ENCODE peak calls at places on chromosomes 4 and X, in four cellular contexts. X is GM06990, I is WTC11, U is cardiac fibroblast. L is an unnamed sample.

GRCh38 chrX:6821730-6822129 is 286.8 kb upstream of the VCX3A start:
- DNase-seq in X (no peak), I (no peak), U (no peak), L (no peak)

GRCh38 chrX:2767631-2768455 is 16.0 kb downstream of the XG start:
- DNase-seq in X (no peak), I (peak), U (peak), L (peak)

GRCh38 chr4:96139251-96139929 is 299.5 kb downstream of the PDHA2 start:
- DNase-seq in X (no peak), I (no peak), U (no peak), L (no peak)

GRCh38 chr4:105182211-105182610 is 35.5 kb downstream of the TET2 start:
- DNase-seq in X (no peak), I (no peak), U (no peak), L (no peak)

GRCh38 chr4:2266181-2266580 is 4.3 kb upstream of the MXD4 start:
- DNase-seq in X (no peak), I (no peak), U (peak), L (no peak)

GRCh38 chrX:146054311-146054710 is 236.7 kb downstream of the SLITRK2 start:
- DNase-seq in X (no peak), I (no peak), U (no peak), L (no peak)

GRCh38 chr4:30724217-30724616 is 4.0 kb downstream of the PCDH7 start:
- DNase-seq in X (no peak), I (no peak), U (no peak), L (no peak)

GRCh38 chr4:186069734-186070133 is 778 bp downstream of the TLR3 start:
- DNase-seq in X (no peak), I (no peak), U (no peak), L (no peak)

GRCh38 chrX:13699183-13699826 is 10.4 kb downstream of the RAB9A start:
- DNase-seq in X (peak), I (no peak), U (peak), L (no peak)

GRCh38 chrX:108250654-108251579 is 159.3 kb downstream of the ATG4A start:
- DNase-seq in X (no peak), I (no peak), U (no peak), L (no peak)

DNA sequence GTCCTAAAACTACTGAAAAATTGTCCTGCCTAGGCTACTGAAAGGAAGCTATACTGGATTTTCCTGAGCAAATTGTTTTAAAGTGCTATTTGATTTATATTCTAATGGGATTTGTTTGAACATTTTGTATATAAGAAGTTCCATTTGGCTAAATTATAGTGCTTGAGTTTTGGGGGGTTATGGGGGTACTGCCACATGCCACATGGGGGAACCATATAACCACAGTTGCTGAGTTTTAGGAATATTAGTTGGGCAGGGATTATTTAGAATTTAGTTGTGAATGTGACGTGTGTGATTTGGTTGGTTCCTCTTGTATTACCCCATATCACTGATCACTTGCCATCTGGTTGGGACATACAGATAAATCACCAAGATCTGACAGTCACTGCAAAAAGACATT is 224.5 kb upstream of the TAPT1 start:
- DNase-seq in X (no peak), I (no peak), U (peak), L (no peak)
- TF ChIP-seq CTCF in X (peak), I (no peak), U (peak), L (peak)

DNA sequence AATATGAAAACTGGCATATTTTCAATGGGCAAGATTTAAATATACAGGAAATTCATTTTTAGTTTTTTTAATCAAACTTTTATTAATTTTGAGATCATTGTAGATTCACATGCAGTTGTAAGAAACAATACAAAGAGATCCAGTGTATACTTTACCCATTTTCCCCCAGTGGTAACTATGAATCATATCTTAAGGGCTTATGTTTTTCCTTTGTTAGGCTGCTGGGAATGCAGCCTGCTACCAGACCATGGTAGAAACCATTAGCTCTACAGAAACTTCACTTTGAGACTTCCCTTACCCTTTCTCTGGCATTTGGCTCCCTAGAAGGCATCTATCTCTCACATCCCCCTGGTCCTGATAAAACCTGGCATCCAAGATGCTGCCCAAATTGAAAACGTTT is 147.6 kb upstream of the EOLA2 start:
- DNase-seq in X (no peak), I (no peak), U (peak), L (peak)
- TF ChIP-seq CTCF in X (no peak), I (no peak), U (no peak), L (no peak)

GRCh38 chr4:163694385-163694784 is 199.9 kb downstream of the TMA16 start:
- DNase-seq in X (no peak), I (no peak), U (peak), L (peak)
- TF ChIP-seq CTCF in X (no peak), I (no peak), U (no peak), L (no peak)

GRCh38 chrX:137353404-137353803 is 212.5 kb upstream of the ZIC3 start:
- DNase-seq in X (no peak), I (no peak), U (no peak), L (no peak)

GRCh38 chrX:137354851-137355250 is 211.1 kb upstream of the ZIC3 start:
- DNase-seq in X (no peak), I (no peak), U (no peak), L (no peak)

DNA sequence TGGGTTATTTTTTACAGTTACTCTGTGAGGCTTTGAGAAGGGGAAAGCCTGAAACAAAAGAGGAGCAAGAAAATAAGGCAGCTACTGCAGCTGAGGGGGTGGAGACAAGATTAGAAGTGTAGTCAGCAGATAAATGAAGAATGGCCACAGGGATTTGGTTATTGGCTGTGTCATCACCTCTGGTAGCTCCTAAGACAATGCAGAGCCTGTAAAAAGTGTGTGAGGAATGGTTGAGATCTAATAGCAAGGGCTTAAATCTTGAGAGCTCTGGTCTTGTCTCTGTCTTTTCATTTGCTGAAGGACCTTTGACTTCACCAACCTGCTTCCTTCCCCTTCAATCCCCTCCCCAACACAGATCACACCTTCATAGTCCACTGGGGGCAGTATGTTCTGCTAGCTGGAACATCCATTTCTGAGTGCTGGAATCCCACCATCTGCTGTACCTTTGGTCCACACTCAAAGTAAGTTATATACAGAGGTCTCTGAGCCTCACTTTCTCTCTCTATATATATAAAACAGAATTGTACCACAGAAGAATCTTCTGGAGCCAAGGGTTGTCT is 213.7 kb upstream of the ZIC3 start:
- DNase-seq in X (no peak), I (peak), U (no peak), L (no peak)
- TF ChIP-seq CTCF in X (peak), I (no peak), U (no peak), L (no peak)

GRCh38 chr4:77430847-77431246 is 174.8 kb upstream of the CXCL13 start:
- DNase-seq in X (no peak), I (no peak), U (no peak), L (no peak)
- TF ChIP-seq CTCF in X (no peak), I (no peak), U (no peak), L (no peak)

DNA sequence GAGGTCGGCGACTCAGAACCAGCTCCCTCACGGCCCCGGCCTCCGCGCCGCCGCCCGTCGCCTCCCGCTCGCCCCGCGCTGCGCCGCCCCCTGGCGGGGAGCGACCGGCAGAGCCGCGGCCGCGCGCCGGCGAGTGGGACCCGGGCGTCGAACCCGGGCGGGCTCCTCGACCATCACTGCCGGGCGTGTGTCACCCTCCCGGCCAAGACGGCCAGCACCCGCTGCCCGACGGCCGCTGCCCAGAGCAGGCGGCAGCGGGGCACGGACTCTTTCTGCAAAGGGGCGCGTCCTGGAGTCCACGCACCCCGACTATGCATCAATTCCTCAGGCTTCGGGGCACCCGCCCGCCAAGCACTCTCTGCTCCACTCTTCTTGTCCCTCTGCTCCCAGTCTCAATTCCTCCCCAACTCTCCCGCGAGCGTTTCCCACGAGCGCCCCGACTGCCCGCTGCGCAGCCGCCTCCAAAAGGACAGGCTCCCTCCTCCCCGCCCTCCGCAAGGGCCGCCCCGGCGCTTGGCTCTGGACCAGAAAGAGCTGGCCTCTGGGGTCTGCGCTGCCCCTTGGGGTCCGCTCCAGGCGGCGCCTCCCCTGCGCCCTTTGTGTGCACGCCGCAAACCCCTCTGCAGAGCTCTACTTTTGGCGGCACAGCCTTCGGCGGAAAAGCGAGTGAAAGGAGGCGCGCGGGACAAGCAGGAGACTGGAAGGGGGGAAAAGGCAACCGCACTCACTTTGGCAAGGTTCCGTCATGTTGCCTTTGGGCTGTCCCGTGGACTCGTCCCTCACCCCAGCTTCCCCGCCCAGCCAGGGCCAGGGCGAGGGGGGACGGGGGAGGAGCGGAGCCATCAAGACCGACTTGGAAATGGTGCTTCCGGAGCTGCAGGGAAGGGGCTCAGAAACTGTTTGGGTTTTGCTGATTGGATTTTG is 1.1 kb downstream of the PDE5A start:
- DNase-seq in X (peak), I (peak), U (peak), L (peak)
- TF ChIP-seq CTCF in X (no peak), I (peak), U (no peak), L (peak)

GRCh38 chr4:99402765-99403164 is 32.4 kb downstream of the ADH7 start:
- DNase-seq in X (no peak), I (peak), U (no peak), L (no peak)
- TF ChIP-seq CTCF in X (no peak), I (no peak), U (no peak), L (peak)

GRCh38 chrX:81121513-81122363 is 80.0 kb downstream of the HMGN5 start:
- DNase-seq in X (peak), I (peak), U (peak), L (peak)

GRCh38 chrX:81120270-81120935 is 81.3 kb downstream of the HMGN5 start:
- DNase-seq in X (peak), I (no peak), U (no peak), L (no peak)

GRCh38 chrX:81120936-81121351 is 80.8 kb downstream of the HMGN5 start:
- DNase-seq in X (peak), I (peak), U (peak), L (peak)
- TF ChIP-seq CTCF in X (peak), I (peak), U (peak), L (peak)

DNA sequence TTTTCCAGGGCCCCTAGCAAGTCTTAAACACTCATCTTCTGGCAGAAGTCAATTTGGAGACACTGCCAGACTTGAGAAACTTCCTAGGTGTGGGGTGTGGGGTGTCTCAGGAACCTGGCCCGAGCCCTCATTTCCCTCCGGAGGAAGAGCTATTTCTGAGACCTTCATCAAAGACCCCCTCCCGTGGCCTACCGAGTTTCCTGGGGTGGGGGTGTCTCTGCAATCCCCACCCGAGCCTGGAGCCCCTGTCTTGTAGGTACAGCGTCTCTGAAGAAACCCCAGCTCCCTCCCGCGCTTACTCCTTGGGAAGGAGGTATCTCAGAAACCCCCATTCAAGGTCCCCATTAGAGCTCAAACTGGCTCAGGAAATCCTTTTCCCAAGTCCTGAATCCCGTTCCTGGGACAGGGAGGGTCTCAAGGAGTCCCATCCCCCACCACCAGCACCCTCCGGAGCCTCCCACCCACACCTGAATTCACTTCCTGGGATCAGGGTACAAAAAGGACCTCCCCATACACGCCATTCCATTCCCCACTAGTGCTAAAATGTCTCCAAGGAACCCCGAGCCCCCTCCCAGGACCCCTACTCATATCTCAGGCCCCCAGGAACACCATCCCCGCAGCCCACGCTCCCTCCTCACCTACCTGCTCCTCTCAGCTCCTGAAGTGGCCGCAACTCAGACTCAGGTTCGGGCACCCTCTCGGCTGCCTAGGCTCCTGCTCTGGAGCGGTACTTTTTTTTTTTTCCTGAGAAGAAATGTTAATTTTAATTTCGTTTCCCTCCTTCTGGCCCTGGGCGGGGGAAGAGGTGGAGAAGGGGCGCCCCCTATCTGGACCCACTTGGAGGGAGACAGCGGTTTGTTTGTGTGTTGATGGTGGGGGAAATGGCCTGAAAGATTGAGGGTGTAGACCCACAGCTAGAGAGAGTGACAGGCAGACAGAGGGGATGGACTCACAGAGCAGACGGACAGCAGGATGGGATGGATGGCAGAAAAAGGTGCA is 1.1 kb downstream of the SLC38A5 start:
- DNase-seq in X (peak), I (peak), U (no peak), L (no peak)
- TF ChIP-seq CTCF in X (peak), I (no peak), U (no peak), L (peak)

GRCh38 chr4:128825226-128825625 is 15.7 kb downstream of the JADE1 start:
- DNase-seq in X (no peak), I (no peak), U (peak), L (no peak)
- TF ChIP-seq CTCF in X (no peak), I (no peak), U (no peak), L (no peak)

L was measured in HFFc6.